ENCODE peak calls at places on chromosomes 4 and X, in eight cellular contexts. W, P, J, X, O, G, U and L are unnamed samples.

GRCh38 chr4:53306729-53307128 is 59.1 kb downstream of the SCFD2 start:
- DNase-seq in W (no peak), P (peak), J (no peak), X (no peak), O (no peak), G (peak), U (no peak), L (peak)

GRCh38 chr4:165207431-165208321 is at the start of gene KLHL2:
- DNase-seq in W (peak), P (peak), J (peak), X (peak), O (peak), G (peak), U (peak), L (peak)

GRCh38 chr4:140135529-140136021 is 18.4 kb downstream of the MAML3 start:
- DNase-seq in W (no peak), P (no peak), J (peak), X (no peak), O (no peak), G (peak), U (no peak), L (no peak)

GRCh38 chrX:43970528-43970927 is 2.7 kb downstream of the NDP start:
- DNase-seq in W (no peak), P (peak), J (no peak), X (no peak), O (no peak), G (no peak), U (no peak), L (no peak)

GRCh38 chr4:40998680-40999358 is 215.5 kb downstream of the APBB2 start:
- DNase-seq in W (no peak), P (no peak), J (no peak), X (no peak), O (no peak), G (peak), U (no peak), L (peak)

GRCh38 chrX:150184487-150184886 is 178.6 kb upstream of the MAMLD1 start:
- DNase-seq in W (no peak), P (peak), J (no peak), X (no peak), O (no peak), G (no peak), U (no peak), L (no peak)

GRCh38 chr4:145679520-145679919 is 426 bp upstream of the C4orf51 start:
- DNase-seq in W (no peak), P (peak), J (peak), X (no peak), O (no peak), G (peak), U (no peak), L (peak)

GRCh38 chrX:37871626-37872302 is 24.4 kb upstream of the DYNLT3 start:
- DNase-seq in W (no peak), P (peak), J (no peak), X (no peak), O (peak), G (peak), U (no peak), L (peak)

GRCh38 chrX:124216396-124217124 is 115.9 kb upstream of the TEX13D start:
- DNase-seq in W (no peak), P (no peak), J (peak), X (no peak), O (no peak), G (no peak), U (no peak), L (no peak)

GRCh38 chr4:20248155-20248558 is 3.5 kb upstream of the SLIT2 start:
- DNase-seq in W (no peak), P (peak), J (peak), X (no peak), O (peak), G (peak), U (no peak), L (peak)

GRCh38 chr4:179123079-179123478 is 1680.8 kb upstream of the AGA start:
- DNase-seq in W (no peak), P (no peak), J (no peak), X (no peak), O (no peak), G (no peak), U (no peak), L (no peak)

GRCh38 chr4:47913858-47914218 is 545 bp downstream of the NFXL1 start:
- DNase-seq in W (peak), P (no peak), J (peak), X (peak), O (peak), G (no peak), U (peak), L (no peak)

GRCh38 chrX:150898343-150899190 is at the start of gene CD99L2:
- DNase-seq in W (peak), P (peak), J (peak), X (peak), O (peak), G (peak), U (peak), L (peak)

GRCh38 chr4:72714482-72715279 is 145.7 kb upstream of the ADAMTS3 start:
- DNase-seq in W (no peak), P (no peak), J (no peak), X (no peak), O (peak), G (no peak), U (no peak), L (no peak)

GRCh38 chrX:119791437-119792231 is at the start of gene RPL39:
- DNase-seq in W (peak), P (peak), J (peak), X (peak), O (peak), G (peak), U (peak), L (peak)

GRCh38 chr4:106305435-106306055 is 10.5 kb downstream of the TBCK start:
- DNase-seq in W (no peak), P (no peak), J (no peak), X (no peak), O (no peak), G (no peak), U (no peak), L (no peak)

GRCh38 chr4:156581693-156582092 is 389.9 kb downstream of the PDGFC start:
- DNase-seq in W (no peak), P (no peak), J (peak), X (no peak), O (no peak), G (no peak), U (no peak), L (no peak)

GRCh38 chrX:43974736-43975135 is 1.5 kb upstream of the NDP start:
- DNase-seq in W (no peak), P (no peak), J (no peak), X (no peak), O (no peak), G (no peak), U (no peak), L (no peak)

GRCh38 chr4:56106180-56106579 is 157.4 kb downstream of the CEP135 start:
- DNase-seq in W (no peak), P (peak), J (no peak), X (no peak), O (no peak), G (no peak), U (no peak), L (no peak)

GRCh38 chr4:156888762-156889161 is 82.8 kb downstream of the PDGFC start:
- DNase-seq in W (no peak), P (peak), J (no peak), X (no peak), O (no peak), G (peak), U (no peak), L (peak)

GRCh38 chrX:136146614-136147319 is 566 bp upstream of the FHL1 start:
- DNase-seq in W (peak), P (peak), J (no peak), X (peak), O (no peak), G (no peak), U (peak), L (no peak)

GRCh38 chrX:29813174-29813573 is 402.2 kb upstream of the MAGEB2 start:
- DNase-seq in W (no peak), P (no peak), J (no peak), X (no peak), O (no peak), G (no peak), U (no peak), L (no peak)

GRCh38 chr4:153936121-153936520 is 147.2 kb upstream of the SFRP2 start:
- DNase-seq in W (no peak), P (no peak), J (no peak), X (no peak), O (peak), G (no peak), U (no peak), L (no peak)

GRCh38 chr4:121741751-121742150 is 23.2 kb downstream of the SMIM43 start:
- DNase-seq in W (no peak), P (no peak), J (peak), X (no peak), O (no peak), G (peak), U (no peak), L (no peak)

GRCh38 chrX:130109429-130110378 is 593 bp downstream of the ELF4 start:
- DNase-seq in W (no peak), P (peak), J (no peak), X (no peak), O (peak), G (peak), U (no peak), L (no peak)

GRCh38 chrX:110167952-110168451 is 149.9 kb downstream of the AMMECR1 start:
- DNase-seq in W (peak), P (peak), J (no peak), X (peak), O (peak), G (no peak), U (peak), L (no peak)

GRCh38 chr4:151736367-151736766 is 24.4 kb downstream of the GATB start:
- DNase-seq in W (no peak), P (no peak), J (no peak), X (no peak), O (no peak), G (no peak), U (no peak), L (no peak)

GRCh38 chr4:171118091-171118490 is 695.1 kb upstream of the GALNTL6 start:
- DNase-seq in W (no peak), P (peak), J (no peak), X (no peak), O (no peak), G (no peak), U (no peak), L (no peak)

GRCh38 chr4:143745874-143746273 is 45.4 kb upstream of the FREM3 start:
- DNase-seq in W (no peak), P (no peak), J (no peak), X (no peak), O (no peak), G (no peak), U (no peak), L (no peak)

GRCh38 chr4:76896731-76897521 is 1.0 kb downstream of the SOWAHB start:
- DNase-seq in W (peak), P (peak), J (peak), X (peak), O (no peak), G (peak), U (peak), L (no peak)

GRCh38 chrX:122135070-122135469 is 1049.0 kb upstream of the GRIA3 start:
- DNase-seq in W (no peak), P (no peak), J (no peak), X (no peak), O (no peak), G (no peak), U (no peak), L (no peak)

GRCh38 chr4:183610033-183610432 is 49.0 kb downstream of the RWDD4 start:
- DNase-seq in W (no peak), P (no peak), J (no peak), X (no peak), O (no peak), G (peak), U (no peak), L (peak)

GRCh38 chr4:153497091-153497531 is 31.0 kb downstream of the TMEM131L start:
- DNase-seq in W (peak), P (no peak), J (no peak), X (peak), O (peak), G (no peak), U (no peak), L (no peak)

GRCh38 chr4:136032391-136032790 is 1499.9 kb downstream of the PCDH18 start:
- DNase-seq in W (no peak), P (no peak), J (no peak), X (no peak), O (no peak), G (no peak), U (no peak), L (no peak)

GRCh38 chr4:185710487-185710995 is 101.5 kb downstream of the SORBS2 start:
- DNase-seq in W (no peak), P (no peak), J (no peak), X (no peak), O (no peak), G (no peak), U (no peak), L (no peak)

GRCh38 chrX:134388161-134389109 is 71.5 kb upstream of the HPRT1 start:
- DNase-seq in W (no peak), P (no peak), J (no peak), X (no peak), O (no peak), G (no peak), U (no peak), L (no peak)

GRCh38 chrX:134542485-134542884 is 82.5 kb downstream of the HPRT1 start:
- DNase-seq in W (no peak), P (peak), J (peak), X (no peak), O (no peak), G (peak), U (no peak), L (peak)

GRCh38 chr4:138891610-138892009 is 124.0 kb upstream of the NOCT start:
- DNase-seq in W (no peak), P (peak), J (peak), X (no peak), O (no peak), G (no peak), U (no peak), L (no peak)

GRCh38 chrX:106894978-106895452 is 8.1 kb downstream of the RIPPLY1 start:
- DNase-seq in W (no peak), P (peak), J (no peak), X (no peak), O (no peak), G (peak), U (no peak), L (peak)